ENCODE peak calls at places on chromosomes 7 and 10, in eight cellular contexts. C, Y, Z, I, U, R, O and X are unnamed samples.

GRCh38 chr7:39085590-39086049 is 107.9 kb downstream of the POU6F2 start:
- DNase-seq in O (no peak), C (no peak), R (no peak), Z (no peak), I (no peak), U (no peak), Y (no peak), X (no peak)

GRCh38 chr10:96124230-96125141 is 5.6 kb upstream of the ZNF518A start:
- DNase-seq in O (peak; percentile 37), C (no peak), U (no peak), I (peak; percentile 44), R (peak; percentile 66), Y (peak; percentile 74), Z (no peak), X (no peak)

GRCh38 chr7:30795161-30795943 is 24.1 kb downstream of the MINDY4 start:
- DNase-seq in I (peak; percentile 51), R (no peak), O (no peak), Z (no peak), Y (no peak), U (no peak), C (no peak), X (no peak)

GRCh38 chr10:91681361-91682276 is 48.7 kb upstream of the PPP1R3C start:
- DNase-seq in I (no peak), Y (no peak), Z (no peak), C (peak; percentile 60), U (peak; percentile 24), R (no peak), O (no peak), X (no peak)

GRCh38 chr10:29127037-29127436 is 161.8 kb upstream of the LYZL1 start:
- DNase-seq in Z (no peak), I (no peak), Y (no peak), R (no peak), U (no peak), O (no peak), C (no peak), X (no peak)

GRCh38 chr7:526474-527034 is 6.9 kb upstream of the PDGFA start:
- DNase-seq in Z (no peak), I (peak; percentile 89), R (no peak), O (no peak), C (no peak), Y (no peak), U (no peak), X (no peak)

GRCh38 chr10:14523286-14523685 is 192.6 kb upstream of the FRMD4A start:
- DNase-seq in R (no peak), Y (no peak), I (no peak), Z (no peak), C (no peak), U (no peak), O (no peak), X (no peak)

GRCh38 chr10:60110739-60111138 is 204.4 kb upstream of the CCDC6 start:
- DNase-seq in I (no peak), U (no peak), Z (no peak), Y (no peak), O (no peak), C (no peak), R (no peak), X (no peak)

GRCh38 chr10:25026463-25026862 is 10.1 kb downstream of the THNSL1 start:
- DNase-seq in R (no peak), Z (no peak), I (no peak), Y (no peak), C (no peak), O (peak; percentile 49), U (no peak), X (no peak)

GRCh38 chr10:78911533-78912340 is 157.0 kb upstream of the ZMIZ1 start:
- DNase-seq in I (no peak), Z (no peak), O (no peak), Y (no peak), R (no peak), C (no peak), U (no peak), X (no peak)

GRCh38 chr7:19920200-19920599 is 146.8 kb upstream of the TMEM196 start:
- DNase-seq in R (no peak), C (no peak), O (peak; percentile 50), Y (no peak), U (no peak), Z (no peak), I (peak; percentile 41), X (no peak)

GRCh38 chr10:87054373-87055295 is 34.5 kb downstream of the FAM25A start:
- DNase-seq in U (no peak), Z (no peak), R (no peak), Y (no peak), I (no peak), C (no peak), O (peak; percentile 27), X (no peak)

GRCh38 chr7:70574970-70575799 is 556.8 kb upstream of the GALNT17 start:
- DNase-seq in U (no peak), Y (no peak), Z (no peak), O (no peak), C (no peak), I (no peak), R (no peak), X (no peak)

GRCh38 chr10:76559889-76560215 is 1077.8 kb downstream of the KCNMA1 start:
- DNase-seq in Y (no peak), Z (no peak), I (no peak), U (no peak), R (no peak), O (no peak), C (no peak), X (no peak)

GRCh38 chr7:40015790-40016296 is 65.8 kb downstream of the CDK13 start:
- DNase-seq in U (no peak), C (no peak), Z (no peak), Y (peak; percentile 14), I (no peak), R (no peak), O (peak; percentile 53), X (no peak)

GRCh38 chr10:3902054-3902808 is 117.2 kb upstream of the KLF6 start:
- DNase-seq in O (peak; percentile 51), Y (peak; percentile 38), I (no peak), Z (no peak), C (no peak), U (peak; percentile 40), R (no peak), X (no peak)

GRCh38 chr10:3897156-3897555 is 112.1 kb upstream of the KLF6 start:
- DNase-seq in O (peak; percentile 64), I (no peak), C (no peak), Y (no peak), U (no peak), Z (no peak), R (no peak), X (no peak)

GRCh38 chr10:3901370-3901769 is 116.4 kb upstream of the KLF6 start:
- DNase-seq in R (no peak), U (no peak), I (no peak), Y (no peak), C (no peak), Z (no peak), O (no peak), X (no peak)

GRCh38 chr10:3895045-3895609 is 110.1 kb upstream of the KLF6 start:
- DNase-seq in Y (no peak), R (peak; percentile 36), I (no peak), Z (no peak), C (no peak), O (peak; percentile 89), U (no peak), X (no peak)

GRCh38 chr10:3898821-3899220 is 113.8 kb upstream of the KLF6 start:
- DNase-seq in R (no peak), C (no peak), I (peak; percentile 58), O (no peak), Y (peak; percentile 31), U (no peak), Z (no peak), X (no peak)
- TF ChIP-seq CTCF in R (no peak), C (no peak), I (no peak), O (no peak), Y (no peak), U (no peak), Z (no peak), X (no peak)

DNA sequence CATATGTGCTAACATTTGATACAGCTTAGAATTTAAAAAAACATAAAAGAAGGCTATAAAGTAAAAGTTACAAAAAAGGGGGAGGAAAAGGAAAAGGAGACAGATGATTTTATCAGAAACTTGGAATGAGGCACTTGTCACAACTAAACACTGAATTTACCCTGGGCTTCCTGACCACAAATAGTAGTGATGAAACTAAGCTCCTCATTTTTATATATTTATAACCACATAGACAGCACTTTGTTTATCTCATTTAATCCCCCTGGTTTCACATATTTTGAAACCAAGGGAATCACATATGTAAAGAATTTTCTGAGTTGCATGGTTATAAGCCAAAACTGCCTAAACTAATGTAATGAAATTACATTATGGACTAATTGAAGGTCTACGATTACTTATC is 39.6 kb upstream of the MET start:
- DNase-seq in R (no peak), Z (no peak), Y (no peak), U (no peak), C (no peak), O (no peak), I (no peak), X (no peak)
- H3K4me1 ChIP-seq in R (peaks cover 55% of the 10 kb centered on the region), Z (peaks cover 3% of the 10 kb centered on the region), Y (peaks cover 14% of the 10 kb centered on the region), U (peaks cover 19% of the 10 kb centered on the region), C (no peaks in the 10 kb centered on the region), O (no peaks in the 10 kb centered on the region), I (no peaks in the 10 kb centered on the region), X (peaks cover 62% of the 10 kb centered on the region)

GRCh38 chr10:72059843-72060822 is 28.2 kb downstream of the SPOCK2 start:
- DNase-seq in R (no peak), C (no peak), O (no peak), I (no peak), U (no peak), Y (no peak), Z (no peak), X (no peak)

GRCh38 chr10:72061930-72062329 is 26.4 kb downstream of the SPOCK2 start:
- DNase-seq in Y (no peak), R (no peak), O (no peak), I (no peak), Z (no peak), U (no peak), C (no peak), X (no peak)

GRCh38 chr10:72062832-72063702 is 25.3 kb downstream of the SPOCK2 start:
- DNase-seq in R (no peak), I (no peak), C (no peak), U (no peak), Y (no peak), Z (no peak), O (no peak), X (no peak)

GRCh38 chr10:72062341-72062740 is 26.0 kb downstream of the SPOCK2 start:
- DNase-seq in R (no peak), Z (no peak), Y (no peak), U (no peak), I (no peak), C (no peak), O (no peak), X (no peak)

DNA sequence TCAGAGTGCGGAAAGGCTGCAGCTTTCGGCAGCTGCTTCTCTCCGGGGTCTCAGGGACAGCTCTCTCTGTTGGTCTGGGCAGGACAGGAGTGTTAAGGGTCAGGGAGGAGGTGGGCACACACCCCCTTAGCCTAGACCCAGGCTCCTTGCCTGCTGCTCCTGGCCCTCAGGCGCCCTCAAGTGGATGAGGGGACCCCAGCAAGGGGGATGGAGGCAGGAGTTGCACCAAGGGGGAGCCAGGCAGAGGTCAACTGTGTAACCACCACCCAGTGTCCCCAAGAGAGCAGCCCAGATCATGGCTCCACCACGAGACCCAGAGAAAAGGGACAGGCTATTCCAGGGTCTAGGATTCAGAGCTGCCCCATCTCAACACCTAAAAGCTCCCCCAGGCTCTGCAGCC is 26.9 kb downstream of the SPOCK2 start:
- DNase-seq in R (no peak), Y (no peak), U (no peak), Z (no peak), C (no peak), I (no peak), O (no peak), X (no peak)
- TF ChIP-seq CTCF in R (peak; percentile 30), Y (peak; percentile 82), U (peak; percentile 15), Z (no peak), C (no peak), I (peak; percentile 23), O (peak; percentile 29), X (no peak)

GRCh38 chr10:64316833-64317232 is 795.6 kb downstream of the REEP3 start:
- DNase-seq in R (no peak), O (no peak), I (no peak), U (no peak), Y (no peak), C (no peak), Z (no peak), X (no peak)
- H3K4me1 ChIP-seq in R (no peaks in the 10 kb centered on the region), O (no peaks in the 10 kb centered on the region), I (no peaks in the 10 kb centered on the region), U (no peaks in the 10 kb centered on the region), Y (no peaks in the 10 kb centered on the region), C (no peaks in the 10 kb centered on the region), Z (no peaks in the 10 kb centered on the region), X (no peaks in the 10 kb centered on the region)